ENCODE peak calls at places on chromosomes 1 and 21, in four cellular contexts. H is kidney tubule cell, Z is AG20443, L is lung microvascular endothelial cell. E is an unnamed sample.

GRCh38 chr1:18955442-18956188 is 861 bp downstream of the IFFO2 start:
- DNase-seq in L (peak; percentile 46), Z (peak; percentile 51), H (peak; percentile 55), E (peak; percentile 72)

GRCh38 chr1:76511226-76511625 is 356.1 kb upstream of the ST6GALNAC5 start:
- DNase-seq in H (no peak), Z (no peak), L (no peak), E (no peak)

GRCh38 chr21:43331962-43332458 is 94.9 kb downstream of the SIK1 start:
- DNase-seq in H (peak; percentile 36), L (peak; percentile 84), Z (peak; percentile 36), E (no peak)

GRCh38 chr1:117638141-117638540 is 32.3 kb downstream of the TENT5C start:
- DNase-seq in Z (no peak), H (no peak), L (no peak), E (no peak)

GRCh38 chr21:25735895-25736597 is 1.3 kb downstream of the GABPA start:
- DNase-seq in Z (peak; percentile 8), L (peak; percentile 52), H (no peak), E (no peak)

GRCh38 chr1:10575616-10576015 is 100.9 kb downstream of the PEX14 start:
- DNase-seq in L (no peak), H (peak; percentile 83), Z (peak; percentile 45), E (no peak)

GRCh38 chr1:241592273-241592958 is 47.8 kb downstream of the CHML start:
- DNase-seq in Z (peak; percentile 29), H (peak; percentile 88), L (no peak), E (no peak)

GRCh38 chr1:244665771-244666217 is 12.9 kb downstream of the DESI2 start:
- DNase-seq in L (no peak), H (no peak), Z (peak; percentile 19), E (no peak)

GRCh38 chr1:155131285-155131684 is 3.6 kb downstream of the EFNA1 start:
- DNase-seq in Z (no peak), L (peak; percentile 17), H (no peak), E (no peak)

GRCh38 chr1:188402986-188403385 is 1574.2 kb downstream of the PLA2G4A start:
- DNase-seq in Z (no peak), H (no peak), L (no peak), E (no peak)

GRCh38 chr1:153535664-153536585 is at the start of gene S100A6:
- DNase-seq in Z (peak; percentile 92), H (peak; percentile 97), L (peak; percentile 72), E (peak; percentile 30)

GRCh38 chr1:51504806-51505525 is 14.1 kb downstream of the EPS15 start:
- DNase-seq in Z (no peak), H (no peak), L (no peak), E (no peak)

GRCh38 chr1:1087351-1088035 is 13.4 kb upstream of the RNF223 start:
- DNase-seq in Z (no peak), L (no peak), H (no peak), E (no peak)

GRCh38 chr1:209326096-209326495 is 257.4 kb upstream of the CAMK1G start:
- DNase-seq in H (no peak), Z (no peak), L (no peak), E (no peak)

GRCh38 chr1:231359113-231359512 is 21.0 kb downstream of the SPRTN start:
- DNase-seq in H (peak; percentile 32), L (no peak), Z (peak; percentile 86), E (no peak)

GRCh38 chr1:218436997-218437396 is 91.9 kb downstream of the TGFB2 start:
- DNase-seq in H (no peak), L (no peak), Z (no peak), E (no peak)

E was measured in D341Med.